ENCODE peak calls at places on chromosomes 12 and 14, in eight cellular contexts. W is neural progenitor cell, X is osteocyte, M is A673, Y is tibial artery, E is endothelial cell, L is Calu3, I is stomach. Z is an unnamed sample.
A peak's percentile ranks its signal among the peaks of the same experiment; 100 is the strongest.

GRCh38 chr14:75333523-75334190 is 55.0 kb downstream of the FOS start:
- DNase-seq in W (no peak), X (no peak), M (no peak), Y (no peak), E (no peak), L (no peak), I (no peak), Z (no peak)

GRCh38 chr12:113232787-113233585 is 11.7 kb downstream of the TPCN1 start:
- DNase-seq in W (peak; percentile 57), X (no peak), M (peak; percentile 89), Y (peak; percentile 91), E (no peak), L (no peak), I (peak; percentile 25), Z (peak; percentile 60)

GRCh38 chr12:121787063-121787774 is 6.3 kb downstream of the RHOF start:
- DNase-seq in W (no peak), X (no peak), M (no peak), Y (no peak), E (no peak), L (peak; percentile 50), I (peak; percentile 65), Z (no peak)

GRCh38 chr12:18818584-18818983 is 80.7 kb downstream of the CAPZA3 start:
- DNase-seq in W (no peak), X (no peak), M (no peak), Y (no peak), E (no peak), L (no peak), I (no peak), Z (no peak)

GRCh38 chr12:22459872-22460490 is 84.4 kb downstream of the C2CD5 start:
- DNase-seq in W (peak; percentile 79), X (no peak), M (peak; percentile 74), Y (no peak), E (no peak), L (peak; percentile 26), I (no peak), Z (peak; percentile 21)

GRCh38 chr14:91888641-91889476 is 21.5 kb upstream of the TC2N start:
- DNase-seq in W (peak; percentile 63), X (no peak), M (no peak), Y (no peak), E (no peak), L (no peak), I (no peak), Z (no peak)

GRCh38 chr12:114916124-114916523 is 232.1 kb upstream of the TBX3 start:
- DNase-seq in W (no peak), X (no peak), M (no peak), Y (no peak), E (no peak), L (no peak), I (no peak), Z (no peak)

GRCh38 chr12:113242560-113242959 is 21.3 kb downstream of the TPCN1 start:
- DNase-seq in W (no peak), X (no peak), M (no peak), Y (no peak), E (no peak), L (no peak), I (no peak), Z (no peak)

GRCh38 chr14:29925736-29926135 is 1.9 kb downstream of the PRKD1 start:
- DNase-seq in W (peak; percentile 23), X (no peak), M (no peak), Y (no peak), E (no peak), L (no peak), I (no peak), Z (no peak)

GRCh38 chr12:101854747-101855146 is 22.6 kb upstream of the DRAM1 start:
- DNase-seq in W (no peak), X (no peak), M (no peak), Y (no peak), E (no peak), L (no peak), I (no peak), Z (no peak)

GRCh38 chr12:57744194-57744776 is 554 bp upstream of the TSPAN31 start:
- DNase-seq in W (no peak), X (no peak), M (no peak), Y (peak; percentile 91), E (peak; percentile 62), L (peak; percentile 76), I (peak; percentile 73), Z (peak; percentile 80)

GRCh38 chr12:49838973-49839633 is 3.8 kb downstream of the BCDIN3D start:
- DNase-seq in W (peak; percentile 60), X (no peak), M (peak; percentile 67), Y (no peak), E (peak; percentile 54), L (peak; percentile 16), I (no peak), Z (peak; percentile 40)

GRCh38 chr14:99586761-99587462 is 17.1 kb downstream of the CCDC85C start:
- DNase-seq in W (no peak), X (no peak), M (no peak), Y (no peak), E (no peak), L (no peak), I (no peak), Z (no peak)

GRCh38 chr12:55996201-55996714 is 818 bp upstream of the SUOX start:
- DNase-seq in W (peak; percentile 65), X (no peak), M (peak; percentile 74), Y (no peak), E (peak; percentile 52), L (peak; percentile 76), I (peak; percentile 67), Z (peak; percentile 69)

GRCh38 chr12:12024958-12025682 is 45.6 kb upstream of the BCL2L14 start:
- DNase-seq in W (no peak), X (peak; percentile 46), M (no peak), Y (no peak), E (no peak), L (peak; percentile 45), I (peak; percentile 71), Z (peak; percentile 51)

DNA sequence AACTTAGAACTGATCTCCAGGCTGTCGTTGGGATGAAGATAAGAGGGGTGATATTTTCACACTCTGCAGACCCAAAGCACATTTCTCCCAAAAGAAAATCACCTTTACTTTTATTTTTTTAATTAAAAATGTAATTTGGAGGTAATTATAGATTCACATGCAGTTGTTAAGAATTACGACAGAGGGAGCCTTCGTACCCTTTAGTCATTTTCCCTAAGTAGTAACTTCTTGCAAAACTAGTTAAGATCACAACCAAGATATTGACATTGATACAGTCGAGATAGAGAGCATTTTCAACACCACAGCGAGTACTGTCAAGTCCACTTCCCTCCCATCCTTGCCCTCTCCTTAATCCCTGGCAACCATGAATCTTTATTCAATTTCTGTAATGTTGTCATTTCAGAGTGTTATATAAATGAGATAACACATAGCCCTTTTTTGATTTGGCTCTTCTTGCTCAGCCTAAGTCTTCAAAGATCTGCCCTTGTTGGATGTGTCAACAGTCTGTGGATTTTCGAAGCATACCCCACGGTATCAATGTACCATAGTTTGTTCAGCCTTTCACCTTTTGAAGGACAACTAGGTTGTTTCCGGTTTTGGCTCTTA is 39.6 kb downstream of the DNAH10 start:
- DNase-seq in W (no peak), X (no peak), M (peak; percentile 37), Y (no peak), E (no peak), L (no peak), I (no peak), Z (peak; percentile 38)
- TF ChIP-seq CTCF in W (peak; percentile 57), X (peak; percentile 53), M (peak; percentile 65), Y (no peak), E (peak; percentile 40), L (peak; percentile 42), I (no peak), Z (peak; percentile 9)

GRCh38 chr14:55430024-55430690 is 10.3 kb downstream of the TBPL2 start:
- DNase-seq in W (peak; percentile 67), X (no peak), M (peak; percentile 72), Y (no peak), E (peak; percentile 19), L (peak; percentile 62), I (no peak), Z (peak; percentile 68)
- TF ChIP-seq CTCF in W (peak; percentile 45), X (peak; percentile 54), M (peak; percentile 58), Y (peak; percentile 42), E (no peak), L (peak; percentile 25), I (peak; percentile 14), Z (peak; percentile 32)

DNA sequence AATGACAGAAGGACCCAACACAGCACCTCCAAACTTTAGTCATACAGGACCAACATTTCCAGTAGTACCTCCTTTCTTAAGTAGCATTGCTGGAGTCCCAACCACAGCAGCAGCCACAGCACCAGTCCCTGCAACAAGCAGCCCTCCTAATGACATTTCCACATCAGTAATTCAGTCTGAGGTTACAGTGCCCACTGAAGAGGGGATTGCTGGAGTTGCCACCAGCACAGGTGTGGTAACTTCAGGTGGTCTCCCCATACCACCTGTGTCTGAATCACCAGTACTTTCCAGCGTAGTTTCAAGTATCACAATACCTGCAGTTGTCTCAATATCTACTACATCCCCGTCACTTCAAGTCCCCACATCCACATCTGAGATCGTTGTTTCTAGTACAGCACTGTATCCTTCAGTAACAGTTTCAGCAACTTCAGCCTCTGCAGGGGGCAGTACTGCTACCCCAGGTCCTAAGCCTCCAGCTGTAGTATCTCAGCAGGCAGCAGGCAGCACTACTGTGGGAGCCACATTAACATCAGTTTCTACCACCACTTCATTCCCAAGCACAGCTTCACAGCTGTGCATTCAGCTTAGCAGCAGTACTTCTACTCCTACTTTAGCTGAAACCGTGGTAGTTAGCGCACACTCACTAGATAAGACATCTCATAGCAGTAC is 64.6 kb downstream of the RAD52 start:
- DNase-seq in W (no peak), X (no peak), M (no peak), Y (no peak), E (no peak), L (no peak), I (no peak), Z (no peak)
- TF ChIP-seq CTCF in W (no peak), X (no peak), M (no peak), Y (no peak), E (no peak), L (no peak), I (no peak), Z (no peak)

GRCh38 chr12:120194534-120195395 is at the start of gene GCN1:
- DNase-seq in W (peak; percentile 81), X (peak; percentile 94), M (peak; percentile 77), Y (peak; percentile 90), E (peak; percentile 67), L (peak; percentile 94), I (peak; percentile 88), Z (peak; percentile 92)

GRCh38 chr12:120199025-120199424 is 1.9 kb downstream of the RPLP0 start:
- DNase-seq in W (no peak), X (no peak), M (no peak), Y (no peak), E (no peak), L (no peak), I (no peak), Z (no peak)

GRCh38 chr12:120194226-120194533 is 335 bp downstream of the GCN1 start:
- DNase-seq in W (no peak), X (no peak), M (peak; percentile 44), Y (no peak), E (no peak), L (no peak), I (no peak), Z (no peak)

GRCh38 chr12:120197542-120197887 is 3.0 kb upstream of the GCN1 start:
- DNase-seq in W (no peak), X (no peak), M (no peak), Y (no peak), E (no peak), L (no peak), I (no peak), Z (no peak)

DNA sequence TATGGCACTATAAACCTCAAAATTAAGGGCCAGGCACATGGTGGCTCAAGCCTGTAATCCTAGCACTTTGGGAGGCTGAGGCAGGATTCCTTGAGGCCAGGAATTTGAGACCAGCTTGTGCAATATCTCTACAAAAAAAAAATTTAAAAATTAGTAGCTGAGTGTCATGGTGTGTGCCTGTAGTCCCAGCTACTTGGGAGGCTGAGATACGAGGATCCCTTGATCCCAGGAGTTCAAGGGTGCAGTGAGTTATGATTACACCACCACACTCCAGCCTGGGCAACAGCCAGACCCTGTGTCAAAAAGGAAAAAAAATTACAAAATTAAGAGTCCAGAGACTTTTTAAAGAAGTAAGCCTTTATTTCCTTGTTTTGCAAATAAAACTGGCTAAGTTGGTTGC is 1.8 kb upstream of the GCN1 start:
- DNase-seq in W (no peak), X (no peak), M (no peak), Y (no peak), E (no peak), L (no peak), I (no peak), Z (no peak)
- TF ChIP-seq CTCF in W (no peak), X (no peak), M (no peak), Y (no peak), E (no peak), L (no peak), I (no peak), Z (no peak)

Z was measured in GM20000.